ENCODE peak calls at places on chromosomes 16 and 17, in ten cellular contexts. R is testis, V is RWPE1, K is HFFc6, Z is tibial artery, W is fibroblast of pulmonary artery, H is suprapubic skin, S is GM23338, G is uterus, M is AG04450. C is an unnamed sample.
A peak's percentile ranks its signal among the peaks of the same experiment; 100 is the strongest.

GRCh38 chr16:79605999-79606398 is 5.5 kb upstream of the MAF start:
- DNase-seq in R (peak; percentile 33), V (peak; percentile 87), K (no peak), Z (no peak), W (no peak), H (no peak), S (peak; percentile 27), G (peak; percentile 46), M (no peak), C (no peak)

GRCh38 chr16:3998793-3999478 is 117.3 kb downstream of the ADCY9 start:
- DNase-seq in R (no peak), V (no peak), K (peak; percentile 39), Z (no peak), W (peak; percentile 57), H (no peak), S (no peak), G (peak; percentile 61), M (no peak), C (no peak)

GRCh38 chr16:57284206-57284951 is at the start of gene PLLP:
- DNase-seq in R (no peak), V (peak; percentile 68), K (peak; percentile 2), Z (no peak), W (no peak), H (peak; percentile 67), S (peak; percentile 68), G (peak; percentile 28), M (no peak), C (peak; percentile 86)

GRCh38 chr17:68733241-68734176 is 132.3 kb upstream of the FAM20A start:
- DNase-seq in R (peak; percentile 81), V (no peak), K (no peak), Z (peak; percentile 56), W (peak; percentile 80), H (no peak), S (peak; percentile 33), G (peak; percentile 47), M (peak; percentile 29), C (no peak)

GRCh38 chr16:526181-527014 is 1.1 kb upstream of the CAPN15 start:
- DNase-seq in R (peak; percentile 61), V (no peak), K (peak; percentile 41), Z (no peak), W (peak; percentile 46), H (no peak), S (peak; percentile 76), G (no peak), M (no peak), C (no peak)

GRCh38 chr17:38752930-38753506 is 477 bp downstream of the PSMB3 start:
- DNase-seq in R (no peak), V (no peak), K (no peak), Z (no peak), W (no peak), H (no peak), S (no peak), G (no peak), M (no peak), C (no peak)

GRCh38 chr16:82542714-82543113 is 84.1 kb upstream of the CDH13 start:
- DNase-seq in R (no peak), V (no peak), K (no peak), Z (no peak), W (no peak), H (no peak), S (no peak), G (no peak), M (no peak), C (no peak)

GRCh38 chr16:83932955-83933673 is 19.9 kb upstream of the OSGIN1 start:
- DNase-seq in R (no peak), V (no peak), K (no peak), Z (no peak), W (no peak), H (no peak), S (no peak), G (no peak), M (no peak), C (no peak)

GRCh38 chr17:80362428-80363119 is 52.4 kb upstream of the ENDOV start:
- DNase-seq in R (peak; percentile 60), V (no peak), K (peak; percentile 5), Z (peak; percentile 30), W (peak; percentile 70), H (peak; percentile 35), S (no peak), G (peak; percentile 64), M (no peak), C (no peak)

GRCh38 chr17:2092253-2092652 is 37.4 kb downstream of the HIC1 start:
- DNase-seq in R (no peak), V (no peak), K (no peak), Z (no peak), W (no peak), H (no peak), S (peak; percentile 57), G (no peak), M (no peak), C (no peak)

GRCh38 chr17:2090804-2091534 is 36.1 kb downstream of the HIC1 start:
- DNase-seq in R (peak; percentile 67), V (peak; percentile 71), K (peak; percentile 94), Z (peak; percentile 77), W (peak; percentile 93), H (peak; percentile 83), S (peak; percentile 89), G (peak; percentile 78), M (peak; percentile 82), C (no peak)

GRCh38 chr17:2087597-2088211 is 32.8 kb downstream of the HIC1 start:
- DNase-seq in R (no peak), V (no peak), K (no peak), Z (peak; percentile 62), W (peak; percentile 40), H (peak; percentile 71), S (no peak), G (peak; percentile 50), M (no peak), C (peak; percentile 54)

GRCh38 chr17:2089021-2089422 is 34.1 kb downstream of the HIC1 start:
- DNase-seq in R (no peak), V (no peak), K (no peak), Z (no peak), W (peak; percentile 72), H (no peak), S (no peak), G (no peak), M (no peak), C (no peak)

GRCh38 chr17:2090210-2090641 is 35.3 kb downstream of the HIC1 start:
- DNase-seq in R (no peak), V (no peak), K (no peak), Z (no peak), W (no peak), H (no peak), S (no peak), G (no peak), M (no peak), C (no peak)
- TF ChIP-seq CTCF in R (no peak), V (no peak), K (no peak), Z (no peak), W (no peak), H (no peak), S (no peak), G (no peak), M (no peak), C (no peak)

GRCh38 chr16:13920510-13920818 is 510 bp downstream of the ERCC4 start:
- DNase-seq in R (no peak), V (no peak), K (no peak), Z (no peak), W (no peak), H (no peak), S (no peak), G (no peak), M (no peak), C (no peak)

GRCh38 chr16:13919683-13920509 is at the start of gene ERCC4:
- DNase-seq in R (peak; percentile 100), V (peak; percentile 96), K (peak; percentile 99), Z (peak; percentile 100), W (peak; percentile 99), H (peak; percentile 99), S (peak; percentile 100), G (peak; percentile 100), M (peak; percentile 99), C (peak; percentile 97)

GRCh38 chr16:13926507-13926906 is 6.6 kb downstream of the ERCC4 start:
- DNase-seq in R (no peak), V (no peak), K (no peak), Z (no peak), W (no peak), H (no peak), S (no peak), G (no peak), M (no peak), C (no peak)

GRCh38 chr16:13921328-13921727 is 1.4 kb downstream of the ERCC4 start:
- DNase-seq in R (no peak), V (no peak), K (no peak), Z (no peak), W (no peak), H (no peak), S (no peak), G (no peak), M (no peak), C (no peak)

GRCh38 chr16:13923703-13924298 is 3.8 kb downstream of the ERCC4 start:
- DNase-seq in R (no peak), V (peak; percentile 36), K (peak; percentile 51), Z (no peak), W (peak; percentile 81), H (no peak), S (peak; percentile 66), G (no peak), M (no peak), C (peak; percentile 41)
- TF ChIP-seq CTCF in R (peak; percentile 81), V (peak; percentile 49), K (peak; percentile 90), Z (peak; percentile 68), W (peak; percentile 46), H (peak; percentile 38), S (peak; percentile 74), G (peak; percentile 67), M (peak; percentile 53), C (no peak)

DNA sequence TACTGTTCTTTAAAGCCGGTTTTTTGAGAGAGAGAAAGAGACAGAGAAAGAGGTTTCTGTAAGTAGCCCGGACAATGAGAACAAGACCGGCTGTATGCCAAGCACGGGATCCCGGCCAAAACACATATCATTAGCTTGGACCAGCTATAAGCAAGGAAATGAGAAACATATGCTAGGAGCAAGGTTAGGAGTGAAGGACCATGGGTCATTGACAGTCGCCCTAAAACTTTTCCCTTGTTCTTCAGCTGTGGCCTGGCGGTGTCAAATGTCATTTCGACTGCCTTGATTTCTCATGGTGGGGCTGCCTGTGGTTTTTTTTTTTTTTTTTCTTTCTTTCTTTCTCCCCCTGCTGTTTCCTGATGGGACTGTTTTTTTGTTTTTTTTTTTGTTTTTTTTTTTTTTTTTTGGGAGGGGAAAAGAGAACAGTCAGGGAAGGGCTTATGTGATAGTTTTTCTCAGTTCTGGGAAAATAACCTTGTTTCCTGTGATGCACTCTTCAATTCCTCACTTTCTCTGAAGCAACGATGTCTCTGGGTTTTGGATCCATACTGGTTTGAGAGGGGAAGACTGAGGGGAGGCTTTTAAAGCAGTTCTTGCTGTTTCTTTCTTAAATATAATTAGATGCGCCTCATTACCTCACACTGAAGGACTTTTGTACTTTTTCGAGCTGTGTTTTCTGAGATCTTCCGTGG is 124.8 kb upstream of the ZFHX3 start:
- DNase-seq in R (peak; percentile 83), V (peak; percentile 53), K (peak; percentile 90), Z (peak; percentile 66), W (peak; percentile 96), H (peak; percentile 74), S (peak; percentile 70), G (peak; percentile 85), M (peak; percentile 67), C (no peak)
- TF ChIP-seq CTCF in R (peak; percentile 15), V (no peak), K (peak; percentile 79), Z (peak; percentile 11), W (peak; percentile 51), H (no peak), S (peak; percentile 47), G (no peak), M (peak; percentile 56), C (no peak)

DNA sequence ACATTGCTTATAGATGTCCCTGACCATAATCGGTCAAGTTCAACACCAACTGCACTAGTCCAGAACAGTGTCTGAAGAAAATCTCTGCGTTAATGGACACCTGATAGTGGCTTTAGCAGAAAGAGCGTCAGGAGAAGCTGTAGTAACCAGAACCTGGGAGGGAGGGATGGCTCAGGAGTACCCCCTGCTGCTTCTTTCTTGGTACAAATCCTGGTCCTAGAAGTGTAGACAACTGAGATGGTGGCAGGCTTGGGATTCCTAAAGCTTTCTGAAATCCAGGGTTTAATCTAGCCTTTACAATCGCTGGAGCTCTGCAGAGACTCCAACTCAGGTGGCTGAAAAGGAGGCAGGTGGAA is 5.4 kb downstream of the MAP3K14 start:
- DNase-seq in R (no peak), V (no peak), K (no peak), Z (no peak), W (no peak), H (no peak), S (no peak), G (no peak), M (no peak), C (no peak)
- TF ChIP-seq CTCF in R (no peak), V (no peak), K (peak; percentile 35), Z (no peak), W (no peak), H (no peak), S (no peak), G (no peak), M (peak; percentile 12), C (no peak)